ENCODE peak calls at places on chromosomes 3 and 15, in five cellular contexts. L is ovary, V is Peyer's patch, Q is right lobe of liver, P is uterus. C is an unnamed sample. For H3K36me3, the result is how much of the 10 kb centered on the place peaks cover.

GRCh38 chr3:98343647-98344507 is 9.8 kb upstream of the OR5K4 start:
- DNase-seq in L (no peak), P (no peak), Q (no peak), V (no peak), C (peak)

GRCh38 chr3:45509038-45509767 is 85.3 kb upstream of the LIMD1 start:
- DNase-seq in Q (no peak), V (no peak), P (no peak), L (no peak), C (peak)

GRCh38 chr15:58628206-58629057 is 121.1 kb downstream of the ADAM10 start:
- DNase-seq in P (no peak), Q (no peak), V (no peak), L (no peak), C (peak)

GRCh38 chr15:43376017-43376705 is 5.3 kb downstream of the TUBGCP4 start:
- DNase-seq in V (peak), L (no peak), P (no peak), Q (no peak), C (peak)

GRCh38 chr3:66885326-66886000 is 112.6 kb upstream of the KBTBD8 start:
- DNase-seq in P (no peak), L (no peak), V (no peak), Q (no peak), C (peak)

GRCh38 chr15:68489426-68489825 is 57.5 kb upstream of the ITGA11 start:
- DNase-seq in P (no peak), Q (no peak), V (no peak), L (no peak), C (no peak)

GRCh38 chr15:88657326-88658069 is 18.7 kb downstream of the ISG20 start:
- DNase-seq in L (peak), Q (peak), V (no peak), P (peak), C (peak)

GRCh38 chr3:64187065-64187959 is 38.0 kb downstream of the PRICKLE2 start:
- DNase-seq in P (peak), V (peak), L (peak), Q (peak), C (peak)

GRCh38 chr3:59563072-59563605 is 513.3 kb upstream of the CFAP20DC start:
- DNase-seq in P (no peak), V (no peak), L (no peak), Q (no peak), C (peak)

GRCh38 chr3:57062119-57062631 is 1.7 kb downstream of the SPATA12 start:
- DNase-seq in L (peak), Q (no peak), V (no peak), P (no peak), C (no peak)

GRCh38 chr15:59208850-59209249 is 2.2 kb downstream of the LDHAL6B start:
- DNase-seq in L (no peak), V (no peak), P (no peak), Q (no peak), C (peak)

GRCh38 chr15:70210538-70210937 is 112.8 kb upstream of the TLE3 start:
- DNase-seq in V (no peak), L (no peak), Q (no peak), P (no peak), C (no peak)

GRCh38 chr3:180306691-180307090 is 270.0 kb upstream of the PEX5L start:
- DNase-seq in V (no peak), P (no peak), L (no peak), Q (no peak), C (no peak)

GRCh38 chr3:74602471-74602870 is 12.0 kb downstream of the CNTN3 start:
- DNase-seq in L (no peak), V (no peak), P (no peak), Q (no peak), C (no peak)

GRCh38 chr15:72358532-72359180 is 17.2 kb downstream of the HEXA start:
- DNase-seq in V (peak), L (no peak), P (peak), Q (peak), C (peak)

GRCh38 chr3:125061170-125061569 is 5.4 kb upstream of the HEG1 start:
- DNase-seq in V (peak), L (peak), P (peak), Q (no peak), C (peak)

GRCh38 chr3:45551214-45552010 is 43.1 kb upstream of the LIMD1 start:
- DNase-seq in L (peak), V (peak), Q (peak), P (peak), C (peak)

GRCh38 chr3:55728461-55729100 is 241.5 kb upstream of the WNT5A start:
- DNase-seq in Q (no peak), P (no peak), V (no peak), L (no peak), C (no peak)

GRCh38 chr15:81386947-81387346 is 12.9 kb upstream of the TMC3 start:
- DNase-seq in V (no peak), L (no peak), P (no peak), Q (no peak), C (peak)

GRCh38 chr3:129840707-129841360 is 52.7 kb downstream of the TMCC1 start:
- DNase-seq in L (no peak), V (no peak), P (no peak), Q (no peak), C (no peak)

GRCh38 chr3:106582151-106582550 is 713.3 kb upstream of the CBLB start:
- DNase-seq in P (no peak), L (no peak), Q (no peak), V (no peak), C (no peak)

GRCh38 chr3:197216914-197217313 is 81.5 kb downstream of the DLG1 start:
- DNase-seq in L (no peak), V (no peak), Q (no peak), P (no peak), C (no peak)

GRCh38 chr15:40092416-40093223 is 16.1 kb downstream of the BMF start:
- DNase-seq in Q (peak), L (peak), V (peak), P (peak), C (peak)

GRCh38 chr15:78077860-78078187 is 313 bp upstream of the TBC1D2B start:
- DNase-seq in L (no peak), P (no peak), Q (no peak), V (no peak), C (no peak)

GRCh38 chr3:169195672-169196071 is 467.8 kb downstream of the MECOM start:
- DNase-seq in V (no peak), Q (no peak), L (no peak), P (no peak), C (no peak)

GRCh38 chr3:129618901-129619671 is 12.6 kb upstream of the PLXND1 start:
- DNase-seq in P (no peak), L (peak), Q (peak), V (no peak), C (peak)

DNA sequence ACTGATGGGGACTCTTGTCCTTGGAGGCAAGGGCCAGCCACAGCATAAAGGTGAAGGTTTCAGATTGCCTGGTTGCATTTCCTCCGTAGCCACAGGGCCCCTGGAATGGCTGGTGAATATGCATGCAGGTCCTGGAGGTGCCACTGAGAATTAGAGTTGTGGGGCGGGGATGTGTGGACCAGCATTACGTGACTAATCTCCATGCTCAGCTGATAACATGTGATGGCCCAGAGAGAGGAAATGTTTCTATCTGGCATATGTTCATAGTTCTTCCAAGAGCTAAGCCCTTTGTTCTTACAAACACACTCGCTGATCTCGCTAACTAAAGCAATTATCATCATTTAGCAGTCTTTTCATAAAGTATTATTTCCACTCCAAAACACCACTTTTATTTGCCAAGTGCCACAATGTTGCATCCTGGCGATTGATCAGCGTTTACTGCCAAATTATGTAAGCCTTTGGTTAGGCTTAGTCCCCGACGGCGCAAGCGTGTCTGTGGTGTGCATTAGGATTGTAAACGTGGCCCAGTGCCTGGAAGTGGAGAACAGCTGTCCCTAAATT is 55.9 kb downstream of the CGNL1 start:
- DNase-seq in V (no peak), L (no peak), Q (peak), P (no peak), C (no peak)
- H3K36me3 ChIP-seq in V (under half), L (under half), Q (under half), P (under half), C (under half)

DNA sequence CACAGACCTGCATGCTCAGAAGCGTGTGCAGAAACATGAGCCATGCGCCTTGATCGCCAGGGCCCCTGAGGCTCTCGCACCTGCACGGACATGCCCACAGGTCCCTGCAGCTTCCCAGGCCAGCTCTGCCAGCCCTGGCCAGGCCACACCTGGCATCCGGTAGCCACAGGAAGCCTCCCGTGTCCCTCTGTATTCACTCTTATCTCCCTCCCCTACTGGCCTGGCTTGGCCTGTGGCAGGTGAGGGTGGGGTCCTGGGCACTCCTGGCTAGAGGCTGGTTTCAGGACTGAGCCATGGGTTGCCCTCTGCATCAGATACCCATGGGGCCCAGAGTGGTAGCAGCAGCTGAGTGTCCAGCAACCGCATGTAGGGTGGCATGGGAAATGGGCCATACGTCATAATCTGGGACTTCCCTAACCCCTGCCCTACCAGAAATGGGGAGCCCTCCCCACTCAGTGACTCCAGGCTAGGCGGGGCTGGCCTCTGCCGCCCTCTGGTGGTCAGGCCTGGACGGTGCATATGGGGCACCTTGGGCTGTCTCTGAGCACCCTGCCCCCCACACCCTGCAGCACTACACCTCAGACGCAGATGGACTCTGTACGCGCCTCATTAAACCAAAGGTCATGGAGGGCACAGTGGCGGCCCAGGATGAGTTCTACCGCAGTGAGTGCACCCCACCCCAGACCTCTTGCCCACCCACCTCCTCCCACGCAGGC is 12.6 kb upstream of the LMAN1L start:
- DNase-seq in L (peak), Q (peak), V (peak), P (peak), C (peak)
- H3K36me3 ChIP-seq in L (under half), Q (under half), V (under half), P (under half), C (half or more)

GRCh38 chr3:50321844-50322385 is 630 bp downstream of the HYAL2 start:
- DNase-seq in Q (no peak), L (no peak), P (no peak), V (no peak), C (no peak)
- H3K36me3 ChIP-seq in Q (under half), L (under half), P (under half), V (under half), C (under half)

DNA sequence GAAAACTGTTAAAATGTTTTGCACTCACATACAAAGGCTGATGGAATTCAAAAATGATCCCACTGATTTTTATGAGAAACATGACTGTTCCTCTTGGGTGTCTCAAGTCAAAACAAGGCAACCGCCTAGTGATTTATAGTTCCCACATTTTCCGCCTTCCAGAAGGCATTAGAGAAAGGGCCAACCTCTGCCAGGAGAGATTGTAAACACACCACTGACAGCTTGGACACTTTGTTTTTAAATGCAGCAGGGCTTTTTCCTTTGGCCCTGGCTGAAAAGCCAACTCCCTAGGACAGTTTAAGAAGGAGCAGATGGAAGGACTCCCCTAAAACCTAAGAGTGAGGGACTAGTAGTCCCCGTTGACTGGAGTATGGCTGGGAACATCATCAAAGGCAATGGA is 27.8 kb downstream of the PARP16 start:
- DNase-seq in Q (no peak), L (peak), V (no peak), P (peak), C (peak)
- H3K36me3 ChIP-seq in Q (under half), L (under half), V (under half), P (under half), C (under half)

DNA sequence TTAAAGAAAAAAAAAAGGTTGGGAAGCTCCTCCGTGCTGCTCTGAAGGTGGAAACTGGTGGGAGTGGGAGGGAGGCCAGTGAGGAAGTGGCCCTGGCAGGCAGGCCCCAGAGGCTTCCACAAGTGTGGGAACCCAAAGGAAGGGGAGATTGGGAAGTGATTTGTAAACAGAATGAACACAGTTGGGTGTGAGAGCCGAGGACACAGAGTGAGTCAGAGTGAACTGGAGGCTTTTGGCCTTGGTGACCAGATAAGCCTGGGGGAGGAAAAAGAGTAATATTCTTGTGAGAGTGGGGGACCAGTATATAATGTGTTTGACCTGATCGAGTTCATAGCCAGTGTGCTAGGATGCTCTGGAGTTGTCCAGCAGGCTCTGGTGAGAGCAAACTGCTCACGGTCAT is 23.0 kb downstream of the MKRN2 start:
- DNase-seq in Q (no peak), L (no peak), V (no peak), P (no peak), C (peak)
- H3K36me3 ChIP-seq in Q (under half), L (under half), V (under half), P (under half), C (half or more)

GRCh38 chr3:48687220-48687678 is 1.5 kb upstream of the NCKIPSD start:
- DNase-seq in P (no peak), Q (no peak), V (no peak), L (no peak), C (no peak)
- H3K36me3 ChIP-seq in P (under half), Q (under half), V (under half), L (under half), C (half or more)

DNA sequence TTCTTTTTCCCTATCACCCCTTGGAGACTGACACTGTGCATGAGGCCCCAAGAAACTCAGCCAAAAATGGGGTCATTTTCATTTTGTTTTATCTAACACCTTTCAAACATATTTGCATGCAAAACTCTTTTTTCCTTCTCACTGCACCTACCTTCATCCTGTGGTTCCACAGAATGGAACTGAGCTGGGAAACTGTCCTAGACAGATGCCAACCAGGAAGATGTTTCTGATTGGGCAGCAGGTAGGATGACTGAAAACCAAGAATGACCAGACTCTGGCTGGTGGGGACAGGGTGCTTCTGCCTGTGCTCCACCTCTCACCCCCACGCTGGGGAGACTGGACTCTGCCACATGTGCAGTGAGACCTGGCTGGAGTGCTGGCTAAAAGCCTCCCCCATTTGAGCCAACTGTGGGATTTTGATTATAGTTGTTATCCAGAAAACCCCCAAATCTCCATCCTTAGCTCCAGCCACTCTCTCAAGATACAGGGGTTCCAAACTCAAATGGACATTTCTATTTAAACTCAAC is 5.2 kb downstream of the PPIB start:
- DNase-seq in P (no peak), L (no peak), Q (no peak), V (no peak), C (no peak)
- H3K36me3 ChIP-seq in P (under half), L (under half), Q (under half), V (under half), C (half or more)

DNA sequence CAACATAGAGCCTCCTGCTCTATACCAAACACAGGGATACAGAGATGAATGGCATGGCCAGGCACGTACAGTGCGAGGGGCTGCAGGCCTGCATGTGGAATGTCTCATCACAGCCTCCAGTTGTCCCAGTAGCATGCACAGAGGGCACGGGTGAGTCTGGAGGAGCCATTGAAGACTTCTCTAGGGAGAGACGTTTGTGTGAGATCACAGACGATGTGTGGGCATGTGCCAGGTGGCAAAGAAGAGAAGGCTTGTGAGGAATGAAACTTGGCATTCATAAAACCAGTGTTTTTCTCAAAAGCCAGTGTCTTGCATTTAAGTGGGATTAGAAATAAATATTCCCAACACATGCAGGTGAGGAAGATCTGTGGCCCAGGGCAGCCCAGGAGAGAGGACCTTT is 119.1 kb upstream of the UBE3A start:
- DNase-seq in P (no peak), Q (no peak), V (no peak), L (no peak), C (no peak)
- H3K36me3 ChIP-seq in P (under half), Q (under half), V (under half), L (under half), C (under half)

GRCh38 chr15:98951004-98951403 is 56.6 kb downstream of the PGPEP1L start:
- DNase-seq in P (no peak), L (no peak), V (no peak), Q (no peak), C (no peak)

GRCh38 chr15:98946301-98947255 is 61.0 kb downstream of the PGPEP1L start:
- DNase-seq in V (no peak), Q (peak), L (no peak), P (no peak), C (no peak)

GRCh38 chr15:98948941-98949340 is 58.7 kb downstream of the PGPEP1L start:
- DNase-seq in Q (no peak), L (no peak), P (no peak), V (no peak), C (no peak)

GRCh38 chr15:98949624-98950023 is 58.0 kb downstream of the PGPEP1L start:
- DNase-seq in P (no peak), L (no peak), V (no peak), Q (no peak), C (no peak)

GRCh38 chr15:98948456-98948855 is 59.1 kb downstream of the PGPEP1L start:
- DNase-seq in P (no peak), V (no peak), L (no peak), Q (no peak), C (no peak)
- H3K36me3 ChIP-seq in P (under half), V (under half), L (under half), Q (under half), C (half or more)

GRCh38 chr3:128060473-128061381 is 8.5 kb downstream of the SEC61A1 start:
- DNase-seq in P (no peak), Q (no peak), V (no peak), L (no peak), C (no peak)
- H3K36me3 ChIP-seq in P (under half), Q (under half), V (under half), L (under half), C (half or more)

C was measured in mesenchymal stem cell.